ENCODE peak calls at places on chromosomes 6 and 20, in ten cellular contexts. Y is activated T-cell treated with anti-CD3 and anti-CD28 coated beads for 1 hour; J is activated CD8-positive, alpha-beta memory T cell treated with anti-CD3 and anti-CD28 coated beads for 48 hours; G is lower leg skin; F is stimulated activated CD8-positive, alpha-beta memory T cell treated with anti-CD3 and anti-CD28 coated beads, Interleukin-2, amount 100 ng/mL, for 48 hours; P is astrocyte of the spinal cord; U is central memory CD8-positive, alpha-beta T cell; B is NAMALWA; E is body of pancreas; S is glutamatergic neuron. W is an unnamed sample.

GRCh38 chr6:166019214-166019613 is 148.4 kb downstream of the TBXT start:
- DNase-seq in Y (no peak), J (no peak), G (no peak), F (no peak), P (no peak), U (no peak), B (no peak), E (no peak), S (no peak), W (no peak)

GRCh38 chr6:111759836-111760785 is 113.1 kb downstream of the FYN start:
- DNase-seq in Y (no peak), J (no peak), G (no peak), F (no peak), P (peak), U (peak), B (no peak), E (no peak), S (no peak), W (peak)

GRCh38 chr20:44092551-44093248 is 94.3 kb downstream of the JPH2 start:
- DNase-seq in Y (no peak), J (no peak), G (no peak), F (no peak), P (peak), U (no peak), B (peak), E (no peak), S (no peak), W (peak)

GRCh38 chr6:30156262-30156599 is 4.8 kb downstream of the TRIM10 start:
- DNase-seq in Y (no peak), J (no peak), G (peak), F (no peak), P (no peak), U (no peak), B (no peak), E (peak), S (no peak), W (no peak)

GRCh38 chr6:87907521-87907920 is 140.1 kb upstream of the SPACA1 start:
- DNase-seq in Y (no peak), J (no peak), G (no peak), F (no peak), P (peak), U (no peak), B (no peak), E (no peak), S (no peak), W (no peak)

GRCh38 chr6:39859025-39859424 is 66.8 kb downstream of the DAAM2 start:
- DNase-seq in Y (no peak), J (no peak), G (no peak), F (no peak), P (no peak), U (no peak), B (no peak), E (no peak), S (no peak), W (no peak)

GRCh38 chr20:63572788-63573738 is 976 bp downstream of the HELZ2 start:
- DNase-seq in Y (no peak), J (no peak), G (no peak), F (no peak), P (no peak), U (no peak), B (no peak), E (no peak), S (peak), W (no peak)

GRCh38 chr6:158561938-158562337 is 2.0 kb downstream of the TMEM181 start:
- DNase-seq in Y (no peak), J (no peak), G (no peak), F (no peak), P (no peak), U (no peak), B (no peak), E (no peak), S (no peak), W (no peak)

GRCh38 chr20:58688838-58689237 is 3.8 kb upstream of the NPEPL1 start:
- DNase-seq in Y (no peak), J (no peak), G (no peak), F (no peak), P (no peak), U (no peak), B (no peak), E (no peak), S (no peak), W (no peak)

GRCh38 chr20:35601021-35601973 is 14.3 kb upstream of the SPAG4 start:
- DNase-seq in Y (peak), J (peak), G (peak), F (peak), P (peak), U (peak), B (no peak), E (peak), S (peak), W (peak)

GRCh38 chr20:34536798-34537394 is 20.7 kb downstream of the DYNLRB1 start:
- DNase-seq in Y (peak), J (no peak), G (no peak), F (no peak), P (no peak), U (no peak), B (peak), E (peak), S (peak), W (peak)

GRCh38 chr6:37324131-37325033 is 29.4 kb upstream of the RNF8 start:
- DNase-seq in Y (no peak), J (no peak), G (no peak), F (no peak), P (peak), U (no peak), B (no peak), E (no peak), S (no peak), W (no peak)

W was measured in T follicular helper cell.